ENCODE peak calls at places on chromosomes 12 and 14, in four cellular contexts. P, I, V and Y are unnamed samples.
A peak's percentile ranks its signal among the peaks of the same experiment; 100 is the strongest.

GRCh38 chr12:48002773-48003218 is 1.5 kb downstream of the COL2A1 start:
- DNase-seq in P (peak; percentile 76), V (no peak), I (peak; percentile 25), Y (no peak)

GRCh38 chr14:50714452-50715073 is 46.5 kb upstream of the SAV1 start:
- DNase-seq in P (no peak), V (no peak), I (peak; percentile 67), Y (peak; percentile 26)

GRCh38 chr14:106564058-106564643 is 1037.8 kb downstream of the TMEM121 start:
- DNase-seq in V (peak; percentile 71), I (peak; percentile 16), P (no peak), Y (peak; percentile 62)

GRCh38 chr12:48826209-48826855 is 8.0 kb downstream of the CACNB3 start:
- DNase-seq in P (no peak), V (no peak), I (peak; percentile 51), Y (peak; percentile 46)

GRCh38 chr14:97692084-97692483 is 894.9 kb downstream of the VRK1 start:
- DNase-seq in V (no peak), P (peak; percentile 5), I (no peak), Y (no peak)

GRCh38 chr12:93048646-93049045 is 119.6 kb upstream of the EEA1 start:
- DNase-seq in I (no peak), V (no peak), P (no peak), Y (no peak)

GRCh38 chr12:93569656-93570551 is 2.6 kb upstream of the SOCS2 start:
- DNase-seq in I (peak; percentile 76), V (peak; percentile 83), P (peak; percentile 92), Y (peak; percentile 91)

GRCh38 chr12:49578471-49579112 is 10.7 kb upstream of the MCRS1 start:
- DNase-seq in V (no peak), P (no peak), I (no peak), Y (no peak)

GRCh38 chr14:104561124-104561531 is 18.4 kb upstream of the C14orf180 start:
- DNase-seq in V (no peak), P (no peak), I (no peak), Y (no peak)

GRCh38 chr14:68718033-68718725 is 74.7 kb downstream of the ZFP36L1 start:
- DNase-seq in V (no peak), I (peak; percentile 52), P (no peak), Y (peak; percentile 41)

GRCh38 chr14:96039633-96040311 is 610 bp downstream of the C14orf132 start:
- DNase-seq in I (no peak), P (peak; percentile 67), V (peak; percentile 51), Y (no peak)

GRCh38 chr12:105681341-105681740 is 350.9 kb downstream of the C12orf75 start:
- DNase-seq in I (no peak), P (no peak), V (no peak), Y (no peak)
- TF ChIP-seq CTCF in I (no peak), P (no peak), V (no peak), Y (no peak)

GRCh38 chr12:74906224-74906623 is 303.4 kb downstream of the KCNC2 start:
- DNase-seq in P (no peak), V (no peak), I (no peak), Y (no peak)
- TF ChIP-seq CTCF in P (no peak), V (no peak), I (peak; percentile 39), Y (no peak)

GRCh38 chr12:124567673-124568373 is 411 bp upstream of the NCOR2 start:
- DNase-seq in P (peak; percentile 82), I (peak; percentile 85), V (peak; percentile 87), Y (peak; percentile 79)

GRCh38 chr12:124565071-124565491 is 2.3 kb downstream of the NCOR2 start:
- DNase-seq in V (no peak), I (no peak), P (no peak), Y (no peak)

GRCh38 chr12:124567035-124567672 is at the start of gene NCOR2:
- DNase-seq in V (peak; percentile 68), P (peak; percentile 58), I (peak; percentile 10), Y (peak; percentile 12)

GRCh38 chr12:124565656-124566180 is 1.7 kb downstream of the NCOR2 start:
- DNase-seq in V (no peak), I (peak; percentile 4), P (no peak), Y (no peak)

GRCh38 chr12:124566181-124567034 is 1.0 kb downstream of the NCOR2 start:
- DNase-seq in V (peak; percentile 76), P (peak; percentile 81), I (peak; percentile 74), Y (peak; percentile 78)
- TF ChIP-seq CTCF in V (no peak), P (no peak), I (no peak), Y (no peak)

GRCh38 chr14:72515779-72516770 is 377.8 kb downstream of the DPF3 start:
- DNase-seq in I (peak; percentile 60), V (peak; percentile 31), P (peak; percentile 59), Y (no peak)
- TF ChIP-seq CTCF in I (peak; percentile 39), V (no peak), P (no peak), Y (no peak)

DNA sequence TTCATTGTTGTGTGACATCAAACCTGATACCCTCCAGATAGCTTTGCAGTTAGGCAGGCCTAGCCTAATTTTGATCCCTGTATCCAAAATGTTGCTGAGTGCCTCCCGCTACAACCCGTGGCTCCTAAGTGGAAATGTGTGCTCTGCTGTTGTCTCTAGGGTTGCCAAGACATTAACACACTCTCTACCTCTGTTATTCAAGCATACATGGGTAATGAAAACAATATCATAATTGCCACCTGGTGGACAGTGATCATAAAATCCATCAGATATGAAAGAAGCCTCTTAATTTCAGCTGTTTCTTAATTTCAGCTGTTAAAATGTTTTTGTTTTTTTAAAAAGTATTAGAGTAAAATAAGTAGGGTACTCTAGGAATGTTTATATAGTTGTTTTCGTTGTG is 93.5 kb downstream of the PLEKHA5 start:
- DNase-seq in I (peak; percentile 46), V (no peak), P (no peak), Y (peak; percentile 47)
- TF ChIP-seq CTCF in I (peak; percentile 55), V (peak; percentile 6), P (no peak), Y (peak; percentile 31)

GRCh38 chr12:120497524-120498150 is 1.7 kb downstream of the DYNLL1 start:
- DNase-seq in I (no peak), P (no peak), V (no peak), Y (no peak)

GRCh38 chr12:120498870-120499515 is 3.1 kb downstream of the DYNLL1 start:
- DNase-seq in V (no peak), P (no peak), I (no peak), Y (no peak)

GRCh38 chr12:120495189-120495722 is 657 bp upstream of the DYNLL1 start:
- DNase-seq in V (peak; percentile 48), I (no peak), P (peak; percentile 16), Y (no peak)

GRCh38 chr12:120495723-120496352 is at the start of gene DYNLL1:
- DNase-seq in V (peak; percentile 98), P (peak; percentile 99), I (peak; percentile 99), Y (peak; percentile 97)

GRCh38 chr12:120496353-120497340 is 734 bp downstream of the DYNLL1 start:
- DNase-seq in I (peak; percentile 42), P (peak; percentile 60), V (peak; percentile 57), Y (peak; percentile 43)
- TF ChIP-seq CTCF in I (peak; percentile 42), P (no peak), V (no peak), Y (no peak)

DNA sequence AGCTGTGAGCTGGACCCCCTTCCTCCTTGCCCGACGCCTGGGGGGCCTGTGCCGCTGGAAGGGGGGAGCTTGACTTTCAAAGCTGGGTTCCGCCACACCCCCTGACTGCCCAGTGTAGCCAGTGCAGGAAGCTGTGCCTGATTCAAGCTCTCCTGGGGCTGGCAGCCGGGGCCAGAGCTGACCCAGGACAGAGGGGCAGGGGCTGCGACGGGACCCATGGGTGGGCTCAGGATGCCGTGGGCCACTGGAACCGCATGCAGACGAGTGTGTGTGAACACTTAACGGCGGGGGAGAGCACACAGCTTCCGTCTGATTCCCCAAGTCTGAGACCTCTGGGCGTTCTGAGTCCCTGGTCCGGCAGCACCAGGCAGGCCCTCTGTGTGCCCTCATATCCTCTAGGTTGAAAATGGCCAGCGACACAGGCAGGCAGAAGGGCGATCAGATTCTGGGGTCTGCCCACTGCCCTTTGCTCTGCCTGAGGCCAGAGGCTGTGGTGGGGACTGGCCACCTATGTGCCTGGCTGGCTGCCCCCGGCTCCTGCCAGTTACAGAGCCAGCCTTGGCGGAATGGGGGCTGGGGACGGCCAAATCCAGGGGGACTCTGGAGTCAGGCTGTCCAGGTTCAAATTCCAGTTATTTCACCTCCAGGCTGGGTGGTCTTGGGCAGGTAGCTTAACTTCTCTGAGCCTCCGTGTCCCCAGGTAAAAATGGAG is 54.0 kb downstream of the CYP46A1 start:
- DNase-seq in V (no peak), P (no peak), I (no peak), Y (no peak)
- TF ChIP-seq CTCF in V (no peak), P (no peak), I (no peak), Y (no peak)

GRCh38 chr12:46264057-46264456 is 4.8 kb downstream of the SLC38A1 start:
- DNase-seq in P (no peak), V (no peak), I (no peak), Y (peak; percentile 49)

GRCh38 chr12:46265102-46265501 is 3.7 kb downstream of the SLC38A1 start:
- DNase-seq in V (no peak), P (no peak), I (no peak), Y (no peak)

GRCh38 chr12:46265734-46266133 is 3.1 kb downstream of the SLC38A1 start:
- DNase-seq in P (no peak), V (no peak), I (no peak), Y (no peak)

GRCh38 chr12:46261658-46262057 is 7.2 kb downstream of the SLC38A1 start:
- DNase-seq in I (peak; percentile 43), P (no peak), V (no peak), Y (no peak)

DNA sequence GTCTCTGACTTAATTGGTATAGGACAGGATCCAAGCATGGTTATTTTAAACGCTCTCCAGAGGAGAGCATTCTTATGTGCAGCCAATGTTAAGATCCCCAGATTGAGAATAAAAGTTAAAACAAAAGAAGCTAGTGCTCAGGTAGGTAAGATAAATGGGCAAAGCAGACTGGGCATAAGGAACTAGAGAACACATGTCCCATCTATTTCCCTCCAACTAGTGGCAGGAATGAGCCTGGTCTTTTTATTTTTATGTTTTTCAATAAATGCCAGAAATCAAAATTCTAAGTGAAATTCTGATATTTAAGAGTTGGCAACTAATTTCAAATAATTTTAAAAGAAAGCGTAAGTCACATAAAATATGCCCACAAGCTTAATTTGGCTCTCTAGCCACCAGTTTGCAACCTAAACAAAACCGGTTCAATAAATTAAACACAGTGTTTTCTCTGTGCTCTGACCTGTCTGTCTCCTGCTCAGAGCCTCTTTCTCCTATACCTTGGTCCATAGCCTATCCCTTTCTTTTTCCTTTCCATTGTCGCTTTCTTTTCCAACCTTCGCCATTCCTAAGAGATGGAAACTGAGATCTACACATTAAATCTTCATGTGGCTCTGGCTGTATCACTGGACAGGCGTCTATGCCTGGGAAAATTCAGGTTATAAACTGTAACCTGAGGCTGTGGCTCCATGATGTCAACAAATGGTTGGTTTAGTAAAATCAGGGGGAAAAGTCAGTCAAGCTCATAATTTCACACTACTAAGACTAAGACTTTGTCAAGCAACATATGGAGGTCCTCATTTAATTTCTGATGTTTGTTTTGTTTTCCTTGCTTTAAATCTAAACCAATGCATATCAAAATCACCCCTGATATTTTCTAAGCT is 5.5 kb downstream of the SLC38A1 start:
- DNase-seq in V (no peak), I (no peak), P (no peak), Y (no peak)
- TF ChIP-seq CTCF in V (no peak), I (peak; percentile 52), P (peak; percentile 46), Y (peak; percentile 15)